ENCODE peak calls at places on chromosomes 3 and 15, in seven cellular contexts. J is astrocyte, X is HepG2, S is pancreas, D is iPS DF 6.9, N is upper lobe of right lung, V is left ventricle myocardium inferior. I is an unnamed sample. For H3K4me1, the result is how much of the 10 kb centered on the place peaks cover.

GRCh38 chr15:31342781-31343626 is 16.4 kb downstream of the KLF13 start:
- DNase-seq in X (no peak), D (no peak), N (no peak), V (no peak), J (no peak), S (no peak), I (no peak)

GRCh38 chr3:98008751-98009373 is 26.3 kb downstream of the GABRR3 start:
- DNase-seq in V (no peak), N (no peak), X (no peak), D (no peak), S (no peak), J (no peak), I (no peak)

GRCh38 chr15:93072011-93072410 is 17.0 kb downstream of the RGMA start:
- DNase-seq in N (no peak), D (no peak), J (peak), X (no peak), V (no peak), S (no peak), I (no peak)

GRCh38 chr3:172012775-172013174 is 26.6 kb upstream of the FNDC3B start:
- DNase-seq in V (no peak), S (no peak), X (no peak), N (no peak), D (no peak), J (no peak), I (no peak)

GRCh38 chr15:68553994-68554715 is 24.6 kb upstream of the CORO2B start:
- DNase-seq in X (peak), J (no peak), D (no peak), V (no peak), N (no peak), S (peak), I (no peak)

GRCh38 chr3:10790713-10791112 is 25.3 kb upstream of the SLC6A11 start:
- DNase-seq in N (no peak), V (no peak), S (no peak), D (no peak), J (no peak), X (no peak), I (no peak)

GRCh38 chr3:184636774-184637316 is 75.0 kb downstream of the MAGEF1 start:
- DNase-seq in D (no peak), V (no peak), J (peak), X (no peak), S (no peak), N (no peak), I (no peak)

GRCh38 chr15:67601008-67601620 is 58.6 kb downstream of the MAP2K5 start:
- DNase-seq in J (peak), S (no peak), D (no peak), V (no peak), X (no peak), N (no peak), I (no peak)

GRCh38 chr3:62073038-62073437 is 300.3 kb downstream of the FEZF2 start:
- DNase-seq in D (no peak), V (no peak), N (no peak), J (peak), X (no peak), S (no peak), I (no peak)

GRCh38 chr3:65181397-65181871 is 493.6 kb upstream of the ADAMTS9 start:
- DNase-seq in S (no peak), N (no peak), V (no peak), J (no peak), D (no peak), X (no peak), I (no peak)

GRCh38 chr3:66393486-66394260 is 107.1 kb downstream of the LRIG1 start:
- DNase-seq in D (no peak), V (no peak), X (no peak), S (no peak), J (peak), N (no peak), I (no peak)

GRCh38 chr3:126216416-126216815 is 36.0 kb upstream of the ALDH1L1 start:
- DNase-seq in J (peak), N (no peak), S (no peak), X (no peak), V (no peak), D (no peak), I (no peak)

GRCh38 chr15:89808160-89808870 is 6.3 kb downstream of the ANPEP start:
- DNase-seq in V (no peak), J (no peak), S (no peak), X (no peak), N (no peak), D (no peak), I (peak)
- H3K4me1 ChIP-seq in V (under half), J (under half), S (under half), X (half or more), N (under half), D (under half), I (under half)

GRCh38 chr3:34237946-34238345 is 439.5 kb downstream of the PDCD6IP start:
- DNase-seq in D (no peak), X (no peak), J (peak), V (no peak), S (no peak), N (no peak), I (no peak)
- H3K4me1 ChIP-seq in D (under half), X (under half), J (under half), V (under half), S (under half), N (under half), I (under half)

DNA sequence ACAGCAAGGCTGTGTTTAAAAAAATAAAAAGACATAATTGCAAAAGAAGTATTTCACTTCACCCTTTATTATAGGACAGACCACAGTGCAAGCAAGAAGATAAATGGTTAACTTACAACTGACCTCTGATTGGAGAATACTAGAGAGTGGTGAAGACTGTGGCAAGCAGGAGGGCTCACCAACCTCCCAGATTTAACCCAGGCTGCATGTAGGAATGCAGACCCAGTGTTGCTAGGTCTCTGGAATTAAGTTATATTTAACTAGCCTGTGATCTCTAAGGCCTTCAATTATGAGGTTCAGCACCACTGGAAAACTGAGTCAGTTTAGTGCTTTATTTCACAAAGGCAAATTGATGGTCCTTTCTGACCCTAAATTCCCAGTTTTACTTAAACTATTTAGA is 436.6 kb downstream of the LPP start:
- DNase-seq in V (no peak), N (no peak), J (no peak), S (no peak), D (no peak), X (no peak), I (no peak)
- H3K4me1 ChIP-seq in V (under half), N (under half), J (under half), S (under half), D (under half), X (under half), I (under half)

GRCh38 chr3:56858331-56858730 is 56.6 kb upstream of the ARHGEF3 start:
- DNase-seq in J (no peak), X (peak), S (no peak), V (no peak), N (no peak), D (no peak), I (no peak)
- H3K4me1 ChIP-seq in J (under half), X (half or more), S (under half), V (under half), N (under half), D (under half), I (under half)

DNA sequence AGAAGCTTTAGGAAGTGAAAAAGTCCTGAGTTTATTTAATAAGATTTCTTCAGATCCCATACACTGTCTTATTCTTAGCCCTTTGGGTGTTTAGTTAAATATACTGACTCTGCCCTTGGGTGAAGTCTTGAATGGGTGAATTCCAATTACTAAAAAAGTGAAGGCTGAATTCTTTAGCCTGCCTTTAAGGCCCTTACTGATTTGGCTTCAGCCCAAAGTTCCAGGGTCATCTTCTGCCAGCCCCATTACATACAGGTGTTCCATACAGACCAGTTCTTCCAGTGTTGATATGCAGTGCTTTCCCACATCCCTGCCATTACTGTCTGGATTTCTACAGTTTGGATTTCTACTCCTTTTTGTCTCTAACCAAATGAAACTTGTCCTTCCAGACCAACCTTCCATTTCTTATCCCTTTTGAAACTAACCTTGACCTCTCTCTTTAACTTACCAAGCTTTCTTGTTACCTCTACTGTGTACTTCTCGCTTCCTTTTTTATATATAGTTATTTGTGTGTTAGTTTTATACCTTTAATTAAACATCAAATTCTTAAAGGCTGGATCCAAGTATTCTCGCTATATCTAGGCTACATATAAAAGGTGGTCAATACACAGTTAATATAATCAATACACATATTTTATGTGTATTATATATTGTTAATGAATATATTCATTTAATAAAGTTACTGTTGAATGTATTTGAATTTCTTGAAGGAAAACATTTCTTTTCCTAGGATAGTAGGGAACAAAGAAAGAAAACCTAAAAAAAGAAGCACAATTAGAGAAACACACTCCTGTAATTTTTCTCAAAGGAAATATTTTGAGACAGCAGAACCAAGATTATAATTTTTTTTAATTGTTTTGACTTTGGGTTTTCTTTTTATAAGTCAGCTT is 15.0 kb downstream of the MBNL1 start:
- DNase-seq in D (no peak), S (peak), X (no peak), V (no peak), N (no peak), J (no peak), I (no peak)
- H3K4me1 ChIP-seq in D (under half), S (under half), X (under half), V (half or more), N (half or more), J (under half), I (under half)

DNA sequence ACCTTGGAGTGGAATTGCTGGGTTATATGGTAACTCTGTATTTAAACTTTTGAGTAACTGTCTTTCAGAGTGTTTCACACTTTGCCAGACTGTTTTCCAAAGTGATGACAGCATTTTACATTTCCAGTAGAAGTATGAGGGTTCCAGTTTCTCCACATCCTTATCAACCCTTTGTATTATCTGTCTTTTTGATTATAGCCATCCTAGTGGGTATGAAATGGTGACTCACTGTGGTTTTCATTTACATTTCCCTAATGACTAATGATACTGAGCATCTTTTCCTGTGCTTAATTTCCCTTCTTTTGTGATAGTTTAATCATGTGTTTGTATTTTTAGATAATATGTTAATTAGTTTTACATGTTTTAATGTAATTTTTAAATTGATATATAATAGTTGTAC is 138.1 kb upstream of the DAZL start:
- DNase-seq in S (no peak), X (no peak), J (peak), N (no peak), D (no peak), V (no peak), I (no peak)
- H3K4me1 ChIP-seq in S (under half), X (under half), J (under half), N (under half), D (under half), V (under half), I (under half)

I was measured in kidney.